ENCODE peak calls at places on chromosomes 13 and 19, in four cellular contexts. P, Y, A and D are unnamed samples. For H3K27me3, the result is how much of the 10 kb centered on the place peaks cover.

GRCh38 chr13:64332048-64332447 is 2898.1 kb downstream of the PCDH9 start:
- DNase-seq in P (no peak), Y (no peak), A (no peak), D (no peak)

GRCh38 chr19:10074153-10074552 is 12.0 kb upstream of the SHFL start:
- DNase-seq in P (no peak), Y (no peak), A (no peak), D (no peak)

GRCh38 chr19:17073869-17074627 is 1.2 kb downstream of the HAUS8 start:
- DNase-seq in P (no peak), Y (no peak), A (no peak), D (no peak)

GRCh38 chr13:99215466-99215865 is 14.8 kb downstream of the UBAC2 start:
- DNase-seq in P (no peak), Y (peak), A (peak), D (no peak)

GRCh38 chr13:40240293-40240692 is 426.1 kb downstream of the FOXO1 start:
- DNase-seq in P (no peak), Y (no peak), A (no peak), D (no peak)

GRCh38 chr19:12720851-12721655 is 2.7 kb downstream of the TNPO2 start:
- DNase-seq in P (no peak), Y (no peak), A (no peak), D (no peak)

GRCh38 chr19:677201-677600 is 1.0 kb downstream of the FSTL3 start:
- DNase-seq in P (peak), Y (peak), A (no peak), D (no peak)

GRCh38 chr13:105442941-105443340 is 1092.5 kb downstream of the EFNB2 start:
- DNase-seq in P (no peak), Y (no peak), A (no peak), D (no peak)

GRCh38 chr13:98105929-98106336 is 37.0 kb upstream of the FARP1 start:
- DNase-seq in P (no peak), Y (peak), A (no peak), D (no peak)

GRCh38 chr19:9622531-9622930 is 1.5 kb upstream of the ZNF561 start:
- DNase-seq in P (no peak), Y (no peak), A (no peak), D (no peak)

GRCh38 chr13:94710881-94711560 is 1.3 kb downstream of the SOX21 start:
- DNase-seq in P (no peak), Y (no peak), A (peak), D (peak)

GRCh38 chr13:45310341-45311138 is 30.4 kb downstream of the TPT1 start:
- DNase-seq in P (no peak), Y (no peak), A (no peak), D (no peak)

GRCh38 chr19:38726761-38727301 is 17.4 kb downstream of the CAPN12 start:
- DNase-seq in P (no peak), Y (no peak), A (no peak), D (no peak)

GRCh38 chr13:113588394-113589111 is 4.0 kb downstream of the TFDP1 start:
- DNase-seq in P (peak), Y (no peak), A (peak), D (peak)

GRCh38 chr13:73880365-73880764 is 253.8 kb downstream of the KLF12 start:
- DNase-seq in P (no peak), Y (no peak), A (no peak), D (no peak)

GRCh38 chr13:31594056-31594455 is 145.3 kb upstream of the RXFP2 start:
- DNase-seq in P (no peak), Y (no peak), A (peak), D (no peak)

GRCh38 chr13:25901460-25902376 is 150.1 kb downstream of the SHISA2 start:
- DNase-seq in P (no peak), Y (no peak), A (no peak), D (no peak)

GRCh38 chr13:80341771-80342271 is 895 bp upstream of the SPRY2 start:
- DNase-seq in P (no peak), Y (peak), A (no peak), D (no peak)

GRCh38 chr13:30366083-30366482 is 56.2 kb upstream of the UBE2L5 start:
- DNase-seq in P (no peak), Y (no peak), A (no peak), D (no peak)

GRCh38 chr19:14363203-14364097 is 17.8 kb upstream of the ADGRE5 start:
- DNase-seq in P (peak), Y (peak), A (no peak), D (peak)

GRCh38 chr19:4374451-4375163 is 25.7 kb downstream of the SH3GL1 start:
- DNase-seq in P (peak), Y (peak), A (peak), D (peak)

GRCh38 chr19:3097442-3097871 is 3.3 kb downstream of the GNA11 start:
- DNase-seq in P (peak), Y (no peak), A (no peak), D (no peak)

GRCh38 chr19:3095375-3096191 is 1.4 kb downstream of the GNA11 start:
- DNase-seq in P (no peak), Y (peak), A (no peak), D (peak)

GRCh38 chr19:3098141-3098514 is 4.0 kb downstream of the GNA11 start:
- DNase-seq in P (no peak), Y (no peak), A (no peak), D (peak)

GRCh38 chr19:3096267-3096901 is 2.2 kb downstream of the GNA11 start:
- DNase-seq in P (no peak), Y (no peak), A (no peak), D (peak)

GRCh38 chr19:3096902-3097326 is 2.8 kb downstream of the GNA11 start:
- DNase-seq in P (no peak), Y (no peak), A (no peak), D (no peak)
- H3K27me3 ChIP-seq in P (under half), Y (under half), A (under half), D (under half)

GRCh38 chr19:3048190-3048533 is 14.1 kb downstream of the TLE5 start:
- DNase-seq in P (no peak), Y (no peak), A (no peak), D (no peak)

GRCh38 chr19:3049089-3049488 is 13.2 kb downstream of the TLE5 start:
- DNase-seq in P (no peak), Y (no peak), A (no peak), D (no peak)

GRCh38 chr19:3045885-3046603 is 16.3 kb downstream of the TLE5 start:
- DNase-seq in P (no peak), Y (no peak), A (no peak), D (no peak)

GRCh38 chr19:3046621-3047306 is 15.5 kb downstream of the TLE5 start:
- DNase-seq in P (no peak), Y (no peak), A (no peak), D (no peak)

GRCh38 chr19:3047307-3048189 is 14.7 kb downstream of the TLE5 start:
- DNase-seq in P (peak), Y (peak), A (peak), D (peak)
- TF ChIP-seq EP300 in P (no peak), Y (no peak), A (no peak), D (no peak)

GRCh38 chr19:55149078-55150003 is at the start of gene TNNT1:
- DNase-seq in P (no peak), Y (no peak), A (no peak), D (no peak)

GRCh38 chr19:55146078-55146647 is 2.8 kb downstream of the TNNT1 start:
- DNase-seq in P (no peak), Y (no peak), A (no peak), D (no peak)

GRCh38 chr19:55147408-55148251 is 1.4 kb downstream of the TNNT1 start:
- DNase-seq in P (no peak), Y (no peak), A (no peak), D (no peak)

GRCh38 chr19:55145241-55145640 is 3.8 kb downstream of the TNNT1 start:
- DNase-seq in P (no peak), Y (no peak), A (no peak), D (no peak)

GRCh38 chr19:55146648-55147218 is 2.3 kb downstream of the TNNT1 start:
- DNase-seq in P (no peak), Y (no peak), A (no peak), D (no peak)
- H3K27me3 ChIP-seq in P (half or more), Y (under half), A (under half), D (half or more)

DNA sequence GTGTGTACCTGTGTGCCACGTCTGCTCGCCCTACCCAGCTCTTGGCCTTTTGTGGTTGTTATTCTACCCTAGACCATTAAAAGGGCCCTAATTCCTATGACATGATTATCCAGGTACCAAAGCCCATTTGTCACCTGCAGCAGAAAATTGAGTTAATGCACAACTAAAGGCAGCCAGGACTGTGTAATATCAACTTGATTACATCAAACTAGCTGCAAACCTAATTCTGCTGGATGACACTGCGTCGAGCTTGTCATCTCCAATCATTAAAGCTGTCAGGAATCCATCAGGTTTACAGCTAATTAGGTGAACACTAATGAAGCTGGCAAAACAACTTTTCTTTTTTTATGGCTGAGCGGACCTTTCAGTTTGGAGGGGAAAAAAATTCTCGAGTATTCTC is 3.1 kb downstream of the TSHZ3 start:
- DNase-seq in P (no peak), Y (no peak), A (no peak), D (no peak)
- TF ChIP-seq EP300 in P (no peak), Y (no peak), A (no peak), D (no peak)